ENCODE peak calls at places on chromosomes 2 and 18, in four cellular contexts. F is Caco-2, G is ovary, E is K562. B is an unnamed sample.

GRCh38 chr2:200438251-200438650 is 71.6 kb downstream of the KCTD18 start:
- DNase-seq in F (no peak), E (no peak), G (no peak), B (no peak)

GRCh38 chr2:68248361-68248760 is 4.0 kb downstream of the PPP3R1 start:
- DNase-seq in G (no peak), E (no peak), F (no peak), B (no peak)

GRCh38 chr2:224328798-224329197 is 73.1 kb downstream of the FAM124B start:
- DNase-seq in F (no peak), E (no peak), G (no peak), B (no peak)

GRCh38 chr18:23257686-23258565 is 122.6 kb downstream of the CABLES1 start:
- DNase-seq in E (no peak), G (no peak), F (no peak), B (no peak)

GRCh38 chr2:19893520-19894134 is 8.2 kb downstream of the TTC32 start:
- DNase-seq in F (no peak), E (no peak), G (no peak), B (peak; percentile 36)

GRCh38 chr2:84038866-84039265 is 420.2 kb downstream of the SUCLG1 start:
- DNase-seq in E (peak; percentile 58), F (no peak), G (no peak), B (no peak)

GRCh38 chr2:155250800-155251199 is 552.3 kb downstream of the KCNJ3 start:
- DNase-seq in G (no peak), F (no peak), E (no peak), B (no peak)

GRCh38 chr2:227154976-227155375 is 9.0 kb downstream of the COL4A4 start:
- DNase-seq in E (no peak), G (no peak), F (no peak), B (no peak)

GRCh38 chr2:43399515-43400245 is 173.3 kb upstream of the ZFP36L2 start:
- DNase-seq in E (no peak), G (no peak), F (no peak), B (no peak)

GRCh38 chr2:143759455-143759854 is 630.2 kb downstream of the ARHGAP15 start:
- DNase-seq in G (no peak), E (peak; percentile 25), F (no peak), B (no peak)

GRCh38 chr2:62234755-62235655 is 39.1 kb downstream of the B3GNT2 start:
- DNase-seq in E (no peak), F (no peak), G (no peak), B (no peak)

GRCh38 chr2:36952748-36953197 is 13.6 kb downstream of the STRN start:
- DNase-seq in F (no peak), G (no peak), E (no peak), B (no peak)

GRCh38 chr18:75350857-75351256 is 76.6 kb downstream of the SMIM21 start:
- DNase-seq in G (no peak), E (no peak), F (no peak), B (no peak)

GRCh38 chr2:62250239-62250638 is 54.3 kb downstream of the B3GNT2 start:
- DNase-seq in E (no peak), G (no peak), F (no peak), B (no peak)

GRCh38 chr18:13800505-13801259 is 23.3 kb upstream of the MC5R start:
- DNase-seq in F (peak; percentile 78), E (peak; percentile 56), G (no peak), B (peak; percentile 32)

GRCh38 chr2:88098558-88098900 is 29.3 kb downstream of the FABP1 start:
- DNase-seq in F (no peak), G (no peak), E (no peak), B (no peak)

GRCh38 chr2:12675352-12675795 is 41.4 kb upstream of the TRIB2 start:
- DNase-seq in G (no peak), E (peak; percentile 84), F (no peak), B (no peak)

GRCh38 chr2:105114551-105114950 is 76.7 kb downstream of the MRPS9 start:
- DNase-seq in E (peak; percentile 67), G (no peak), F (no peak), B (peak; percentile 23)

GRCh38 chr2:68452168-68452890 is 14.8 kb downstream of the FBXO48 start:
- DNase-seq in G (no peak), E (peak; percentile 48), F (no peak), B (no peak)

GRCh38 chr2:149507933-149508332 is 79.6 kb downstream of the MMADHC start:
- DNase-seq in E (no peak), G (no peak), F (no peak), B (no peak)
- H3K36me3 ChIP-seq in E (no peaks in the 10 kb centered on the region), G (no peaks in the 10 kb centered on the region), F (no peaks in the 10 kb centered on the region), B (no peaks in the 10 kb centered on the region)

DNA sequence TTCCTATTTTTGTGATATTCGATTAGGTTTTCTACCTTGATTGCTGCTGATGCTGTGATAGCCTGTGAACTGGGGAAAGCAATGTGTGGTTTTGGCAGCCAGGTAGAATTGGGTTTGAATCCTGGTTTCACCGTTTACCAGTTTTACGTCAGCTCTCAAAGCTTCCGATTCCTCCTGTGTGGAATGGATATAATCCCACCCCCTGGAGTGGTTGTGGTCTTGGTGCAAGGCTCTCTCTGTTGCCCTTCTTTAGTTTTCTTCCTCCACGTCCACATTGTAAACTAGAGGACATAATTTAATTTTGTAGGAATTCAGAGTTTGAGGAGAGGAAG is 45.0 kb downstream of the PHLPP1 start:
- DNase-seq in F (no peak), G (no peak), E (no peak), B (no peak)
- H3K4me3 ChIP-seq in F (no peak overlapping the region), G (no peak overlapping the region), E (no peak overlapping the region), B (no peak overlapping the region)

GRCh38 chr2:233470839-233471238 is 95.7 kb downstream of the USP40 start:
- DNase-seq in E (no peak), F (no peak), G (peak; percentile 5), B (no peak)

GRCh38 chr2:233476083-233476410 is 90.5 kb downstream of the USP40 start:
- DNase-seq in F (no peak), G (no peak), E (no peak), B (no peak)

GRCh38 chr2:233473878-233474277 is 92.7 kb downstream of the USP40 start:
- DNase-seq in E (no peak), G (no peak), F (no peak), B (no peak)

GRCh38 chr2:233471291-233472035 is 95.1 kb downstream of the USP40 start:
- DNase-seq in E (no peak), G (peak; percentile 4), F (no peak), B (no peak)

DNA sequence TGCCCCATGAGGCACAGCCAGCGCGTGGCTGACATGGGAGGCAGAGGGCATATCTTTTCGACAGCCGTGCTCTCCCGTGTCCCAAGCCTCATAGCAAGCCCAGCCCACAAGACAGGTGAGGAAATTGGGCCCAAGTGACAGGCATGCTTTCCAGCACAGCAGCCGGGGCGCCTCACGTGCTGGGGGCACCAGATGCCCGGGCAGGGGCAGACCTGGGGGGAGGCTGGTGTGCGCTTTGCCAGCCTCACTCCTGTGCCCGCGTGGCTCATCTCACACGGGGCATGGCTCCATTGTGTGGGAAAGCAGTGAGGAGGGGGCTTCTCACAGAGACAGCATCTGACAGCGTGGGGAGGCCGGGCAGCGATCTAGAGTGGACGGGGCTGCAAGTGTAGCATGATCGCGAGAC is 93.2 kb downstream of the USP40 start:
- DNase-seq in F (no peak), E (no peak), G (no peak), B (no peak)
- H3K36me3 ChIP-seq in F (no peaks in the 10 kb centered on the region), E (peaks cover 14% of the 10 kb centered on the region), G (no peaks in the 10 kb centered on the region), B (peaks cover 39% of the 10 kb centered on the region)

GRCh38 chr18:56139792-56140254 is 498.6 kb downstream of the TXNL1 start:
- DNase-seq in G (peak; percentile 62), F (no peak), E (no peak), B (no peak)
- H3K4me3 ChIP-seq in G (no peak overlapping the region), F (no peak overlapping the region), E (no peak overlapping the region), B (no peak overlapping the region)

GRCh38 chr18:6940451-6940970 is 177.1 kb downstream of the LAMA1 start:
- DNase-seq in G (no peak), E (no peak), F (no peak), B (no peak)
- H3K36me3 ChIP-seq in G (no peaks in the 10 kb centered on the region), E (no peaks in the 10 kb centered on the region), F (no peaks in the 10 kb centered on the region), B (no peaks in the 10 kb centered on the region)

DNA sequence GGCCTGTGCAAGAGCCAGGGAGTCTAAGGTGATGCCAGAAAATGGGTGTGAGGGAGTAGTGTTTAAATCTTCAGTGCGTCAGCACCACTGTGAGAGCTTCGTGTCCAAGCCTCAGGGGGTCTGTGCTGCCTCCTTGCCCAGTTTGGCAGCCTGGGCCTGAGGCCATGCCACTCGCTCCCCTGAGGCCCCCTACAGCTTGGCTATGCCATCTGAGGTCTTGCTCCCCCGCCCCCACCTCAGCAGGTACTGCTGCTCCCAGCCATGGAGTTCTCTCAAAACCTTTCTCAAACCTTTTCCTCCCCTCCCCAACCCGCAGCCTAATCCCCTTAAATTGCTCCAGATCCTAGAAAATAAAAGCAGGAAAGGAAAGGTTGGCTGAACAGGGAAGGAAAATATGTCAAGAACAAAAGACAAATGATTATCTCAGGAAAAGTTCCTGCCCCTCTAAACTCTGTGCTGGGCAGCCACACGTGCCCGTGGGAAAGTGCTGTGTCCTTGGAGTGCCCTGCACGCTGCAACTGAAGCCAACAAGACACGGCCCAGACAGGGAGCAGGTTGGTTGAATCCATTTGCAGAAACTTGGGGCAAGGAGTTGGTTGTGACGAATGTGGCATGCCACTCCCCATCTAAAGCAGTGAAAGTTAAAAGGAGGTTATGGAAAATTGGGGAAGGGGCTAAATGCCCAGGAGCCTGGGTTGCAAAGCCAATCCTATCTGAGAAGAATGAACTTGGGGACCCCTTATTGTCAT is 61.2 kb downstream of the ATOH8 start:
- DNase-seq in G (no peak), F (no peak), E (no peak), B (no peak)
- H3K4me3 ChIP-seq in G (no peak overlapping the region), F (no peak overlapping the region), E (no peak overlapping the region), B (no peak overlapping the region)

GRCh38 chr2:96342085-96342484 is 6.5 kb downstream of the NCAPH start:
- DNase-seq in F (peak; percentile 50), E (peak; percentile 44), G (no peak), B (no peak)

GRCh38 chr2:96347395-96347794 is 11.8 kb downstream of the NCAPH start:
- DNase-seq in E (no peak), F (no peak), G (no peak), B (no peak)

GRCh38 chr2:96344011-96344410 is 8.4 kb downstream of the NCAPH start:
- DNase-seq in F (no peak), G (no peak), E (no peak), B (peak; percentile 55)

GRCh38 chr2:96345403-96345802 is 9.8 kb downstream of the NCAPH start:
- DNase-seq in E (no peak), F (no peak), G (no peak), B (no peak)

GRCh38 chr2:96345868-96346452 is 10.4 kb downstream of the NCAPH start:
- DNase-seq in F (no peak), E (no peak), G (no peak), B (no peak)
- H3K36me3 ChIP-seq in F (peaks cover 4% of the 10 kb centered on the region), E (peaks cover 97% of the 10 kb centered on the region), G (no peaks in the 10 kb centered on the region), B (peaks cover 18% of the 10 kb centered on the region)

GRCh38 chr18:74288730-74289129 is 3.0 kb downstream of the CYB5A start:
- DNase-seq in F (no peak), E (no peak), G (no peak), B (no peak)
- H3K4me3 ChIP-seq in F (no peak overlapping the region), E (no peak overlapping the region), G (peak overlapping the region; percentile 8), B (no peak overlapping the region)

B was measured in GM06990.